ENCODE peak calls at places on chromosomes 16 and 17, in five cellular contexts. F is fibroblast of lung, S is GM04504, X is T-helper 17 cell, Q is heart left ventricle. B is an unnamed sample.

GRCh38 chr17:15943971-15944719 is 785 bp upstream of the ADORA2B start:
- DNase-seq in F (no peak), X (no peak), S (no peak), Q (no peak), B (no peak)

GRCh38 chr16:67884684-67885083 is at the start of gene NRN1L:
- DNase-seq in F (peak; percentile 84), Q (peak; percentile 92), X (no peak), S (peak; percentile 85), B (no peak)

GRCh38 chr16:56576585-56577299 is 11.9 kb downstream of the MT4 start:
- DNase-seq in Q (peak; percentile 84), F (peak; percentile 39), S (peak; percentile 21), X (peak; percentile 82), B (peak; percentile 71)

GRCh38 chr16:81581107-81581506 is 136.5 kb downstream of the CMIP start:
- DNase-seq in Q (no peak), X (no peak), S (no peak), F (peak; percentile 77), B (no peak)

GRCh38 chr17:21275047-21275578 is 9.4 kb upstream of the MAP2K3 start:
- DNase-seq in X (no peak), S (no peak), Q (no peak), F (no peak), B (no peak)

GRCh38 chr17:2995362-2995761 is 68.0 kb downstream of the OR1D5 start:
- DNase-seq in X (no peak), S (no peak), Q (peak; percentile 44), F (no peak), B (no peak)

GRCh38 chr16:66842765-66843164 is 1.4 kb upstream of the CA7 start:
- DNase-seq in X (no peak), Q (no peak), F (peak; percentile 21), S (no peak), B (no peak)

GRCh38 chr17:40727447-40728231 is 24.1 kb upstream of the KRT24 start:
- DNase-seq in X (no peak), F (peak; percentile 78), S (no peak), Q (no peak), B (peak; percentile 29)

GRCh38 chr17:29357232-29357631 is 32.9 kb upstream of the TAOK1 start:
- DNase-seq in F (no peak), Q (no peak), X (no peak), S (no peak), B (no peak)

GRCh38 chr16:57258910-57259475 is 13.9 kb downstream of the ARL2BP start:
- DNase-seq in F (no peak), X (no peak), S (no peak), Q (peak; percentile 25), B (no peak)

GRCh38 chr17:67606471-67606870 is 111.3 kb upstream of the NOL11 start:
- DNase-seq in S (no peak), Q (no peak), F (peak; percentile 25), X (no peak), B (no peak)

GRCh38 chr17:71631483-71631882 is 489.3 kb upstream of the SOX9 start:
- DNase-seq in F (peak; percentile 80), S (no peak), Q (no peak), X (no peak), B (no peak)

GRCh38 chr17:75010683-75011406 is 1.6 kb upstream of the MRPL58 start:
- DNase-seq in F (peak; percentile 42), S (no peak), X (no peak), Q (no peak), B (no peak)

GRCh38 chr17:48375356-48375755 is 54.7 kb downstream of the SKAP1 start:
- DNase-seq in Q (no peak), F (peak; percentile 58), S (peak; percentile 17), X (no peak), B (no peak)

GRCh38 chr17:63335818-63336217 is 110.3 kb downstream of the CYB561 start:
- DNase-seq in X (no peak), Q (no peak), S (no peak), F (no peak), B (no peak)

B was measured in GM12891.